ENCODE peak calls at places on chromosome 13, in ten cellular contexts. J is erythroblast; B is NCI-H774; A is transverse colon; O is stimulated activated naive CD4-positive, alpha-beta T cell; I is NCI-H1105; L is fibroblast of pulmonary artery; C is hepatic stellate cell; F is glomerular endothelial cell; W is ecto neural progenitor cell. E is an unnamed sample.

GRCh38 chr13:80011448-80012212 is 329.3 kb downstream of the SPRY2 start:
- DNase-seq in J (no peak), B (no peak), A (peak; percentile 20), O (no peak), I (no peak), L (peak; percentile 64), C (no peak), F (no peak), W (no peak), E (no peak)

GRCh38 chr13:79646880-79647279 is 165.9 kb downstream of the NDFIP2 start:
- DNase-seq in J (no peak), B (no peak), A (no peak), O (no peak), I (no peak), L (no peak), C (no peak), F (no peak), W (no peak), E (no peak)

GRCh38 chr13:84661718-84662117 is 779.4 kb upstream of the SLITRK1 start:
- DNase-seq in J (no peak), B (no peak), A (no peak), O (no peak), I (no peak), L (no peak), C (no peak), F (no peak), W (no peak), E (no peak)

GRCh38 chr13:95267662-95268369 is 33.4 kb downstream of the ABCC4 start:
- DNase-seq in J (peak; percentile 82), B (no peak), A (peak; percentile 40), O (no peak), I (no peak), L (peak; percentile 88), C (peak; percentile 83), F (no peak), W (no peak), E (peak; percentile 31)

GRCh38 chr13:45925151-45925550 is 73.6 kb upstream of the SIAH3 start:
- DNase-seq in J (peak; percentile 33), B (no peak), A (no peak), O (no peak), I (no peak), L (peak; percentile 14), C (no peak), F (no peak), W (no peak), E (no peak)

GRCh38 chr13:85508683-85509329 is 290.4 kb downstream of the SLITRK6 start:
- DNase-seq in J (no peak), B (no peak), A (no peak), O (no peak), I (no peak), L (peak; percentile 12), C (no peak), F (no peak), W (no peak), E (no peak)

GRCh38 chr13:63481334-63481733 is 2065.7 kb upstream of the PCDH20 start:
- DNase-seq in J (no peak), B (no peak), A (no peak), O (no peak), I (peak; percentile 48), L (peak; percentile 77), C (no peak), F (no peak), W (no peak), E (no peak)

GRCh38 chr13:41603917-41604316 is 146.6 kb downstream of the RGCC start:
- DNase-seq in J (peak; percentile 44), B (no peak), A (no peak), O (no peak), I (no peak), L (peak; percentile 79), C (no peak), F (no peak), W (no peak), E (no peak)

GRCh38 chr13:112958127-112958989 is 10.7 kb upstream of the MCF2L start:
- DNase-seq in J (no peak), B (no peak), A (no peak), O (no peak), I (no peak), L (no peak), C (no peak), F (no peak), W (no peak), E (peak; percentile 17)

GRCh38 chr13:67651908-67652307 is 421.8 kb upstream of the PCDH9 start:
- DNase-seq in J (no peak), B (no peak), A (no peak), O (no peak), I (no peak), L (no peak), C (no peak), F (no peak), W (no peak), E (no peak)

GRCh38 chr13:30442854-30443379 is 20.6 kb downstream of the UBE2L5 start:
- DNase-seq in J (no peak), B (no peak), A (no peak), O (no peak), I (no peak), L (no peak), C (no peak), F (no peak), W (no peak), E (no peak)

GRCh38 chr13:32645854-32646253 is 59.6 kb downstream of the PDS5B start:
- DNase-seq in J (no peak), B (no peak), A (no peak), O (no peak), I (no peak), L (no peak), C (no peak), F (no peak), W (no peak), E (no peak)

GRCh38 chr13:40153516-40153915 is 498.1 kb downstream of the COG6 start:
- DNase-seq in J (no peak), B (no peak), A (no peak), O (peak; percentile 41), I (no peak), L (no peak), C (no peak), F (no peak), W (no peak), E (no peak)

GRCh38 chr13:76884571-76885202 is 1.5 kb downstream of the KCTD12 start:
- DNase-seq in J (no peak), B (no peak), A (no peak), O (no peak), I (no peak), L (peak; percentile 57), C (no peak), F (no peak), W (no peak), E (no peak)

GRCh38 chr13:106348032-106348431 is 187.4 kb downstream of the EFNB2 start:
- DNase-seq in J (no peak), B (no peak), A (no peak), O (no peak), I (no peak), L (peak; percentile 59), C (no peak), F (peak; percentile 81), W (no peak), E (no peak)

GRCh38 chr13:29543230-29544215 is 52.0 kb downstream of the SLC7A1 start:
- DNase-seq in J (peak; percentile 27), B (no peak), A (no peak), O (no peak), I (no peak), L (peak; percentile 29), C (peak; percentile 19), F (no peak), W (no peak), E (no peak)

GRCh38 chr13:41311607-41312500 is 787 bp downstream of the NAA16 start:
- DNase-seq in J (peak; percentile 72), B (no peak), A (peak; percentile 53), O (peak; percentile 52), I (no peak), L (peak; percentile 53), C (peak; percentile 40), F (no peak), W (no peak), E (no peak)

GRCh38 chr13:33232883-33233282 is 52.7 kb downstream of the STARD13 start:
- DNase-seq in J (no peak), B (no peak), A (no peak), O (no peak), I (no peak), L (no peak), C (no peak), F (no peak), W (no peak), E (no peak)

GRCh38 chr13:20239748-20240147 is 7.6 kb upstream of the GJB6 start:
- DNase-seq in J (no peak), B (no peak), A (peak; percentile 24), O (no peak), I (no peak), L (no peak), C (no peak), F (no peak), W (no peak), E (no peak)

E was measured in left colon.